ENCODE peak calls at places on chromosome 4, in seven cellular contexts. One of them, this sample, is unnamed.

GRCh38 chr4:142509881-142510280 is 336.2 kb downstream of the INPP4B start:
- DNase-seq in glutamatergic neuron: no peak
- DNase-seq in mesendoderm: no peak
- DNase-seq in CD4-positive, alpha-beta T cell: no peak
- DNase-seq in HFF-Myc: no peak
- DNase-seq in epithelial cell of esophagus: peak; percentile 44
- DNase-seq in iPS-NIHi11: no peak
- DNase-seq in this sample: no peak

GRCh38 chr4:108417923-108418322 is 202.5 kb upstream of the RPL34 start:
- DNase-seq in iPS-NIHi11: no peak
- DNase-seq in glutamatergic neuron: no peak
- DNase-seq in CD4-positive, alpha-beta T cell: no peak
- DNase-seq in mesendoderm: no peak
- DNase-seq in HFF-Myc: no peak
- DNase-seq in epithelial cell of esophagus: peak; percentile 23
- DNase-seq in this sample: no peak

GRCh38 chr4:78652282-78652876 is 100.8 kb downstream of the ANXA3 start:
- DNase-seq in epithelial cell of esophagus: no peak
- DNase-seq in mesendoderm: no peak
- DNase-seq in HFF-Myc: no peak
- DNase-seq in glutamatergic neuron: no peak
- DNase-seq in iPS-NIHi11: no peak
- DNase-seq in CD4-positive, alpha-beta T cell: no peak
- DNase-seq in this sample: no peak

GRCh38 chr4:107826427-107826980 is 1.8 kb downstream of the SGMS2 start:
- DNase-seq in mesendoderm: no peak
- DNase-seq in CD4-positive, alpha-beta T cell: no peak
- DNase-seq in glutamatergic neuron: no peak
- DNase-seq in epithelial cell of esophagus: peak; percentile 51
- DNase-seq in iPS-NIHi11: no peak
- DNase-seq in HFF-Myc: no peak
- DNase-seq in this sample: peak; percentile 46

GRCh38 chr4:100290585-100290984 is 100.3 kb upstream of the DDIT4L start:
- DNase-seq in mesendoderm: peak; percentile 51
- DNase-seq in CD4-positive, alpha-beta T cell: no peak
- DNase-seq in iPS-NIHi11: no peak
- DNase-seq in glutamatergic neuron: no peak
- DNase-seq in HFF-Myc: no peak
- DNase-seq in epithelial cell of esophagus: peak; percentile 75
- DNase-seq in this sample: no peak

GRCh38 chr4:77581724-77582123 is 23.9 kb upstream of the CXCL13 start:
- DNase-seq in iPS-NIHi11: no peak
- DNase-seq in epithelial cell of esophagus: peak; percentile 75
- DNase-seq in CD4-positive, alpha-beta T cell: no peak
- DNase-seq in HFF-Myc: no peak
- DNase-seq in mesendoderm: no peak
- DNase-seq in glutamatergic neuron: no peak
- DNase-seq in this sample: no peak

GRCh38 chr4:76989391-76990061 is 40.0 kb downstream of the SEPTIN11 start:
- DNase-seq in iPS-NIHi11: no peak
- DNase-seq in HFF-Myc: no peak
- DNase-seq in epithelial cell of esophagus: no peak
- DNase-seq in mesendoderm: no peak
- DNase-seq in CD4-positive, alpha-beta T cell: peak; percentile 46
- DNase-seq in glutamatergic neuron: no peak
- DNase-seq in this sample: no peak

GRCh38 chr4:183182873-183183725 is 84.0 kb downstream of the WWC2 start:
- DNase-seq in epithelial cell of esophagus: peak; percentile 86
- DNase-seq in HFF-Myc: peak; percentile 72
- DNase-seq in iPS-NIHi11: peak; percentile 70
- DNase-seq in mesendoderm: peak; percentile 100
- DNase-seq in glutamatergic neuron: peak; percentile 33
- DNase-seq in CD4-positive, alpha-beta T cell: no peak
- DNase-seq in this sample: peak; percentile 93

GRCh38 chr4:7677086-7677485 is 242.4 kb upstream of the PSAPL1 start:
- DNase-seq in iPS-NIHi11: no peak
- DNase-seq in CD4-positive, alpha-beta T cell: no peak
- DNase-seq in mesendoderm: no peak
- DNase-seq in glutamatergic neuron: no peak
- DNase-seq in epithelial cell of esophagus: no peak
- DNase-seq in HFF-Myc: no peak
- DNase-seq in this sample: no peak